ENCODE peak calls at places on chromosomes 6 and 20, in ten cellular contexts. D, Y, O, G, M, S, T, B, N and Q are unnamed samples.

GRCh38 chr20:4985658-4986057 is 15.7 kb downstream of the SLC23A2 start:
- DNase-seq in Y (no peak), M (no peak), B (no peak), D (no peak), T (no peak), S (peak; percentile 70), O (no peak), G (no peak), N (no peak), Q (no peak)

GRCh38 chr6:157550114-157550989 is 169.4 kb downstream of the ZDHHC14 start:
- DNase-seq in S (peak; percentile 58), G (no peak), Y (no peak), D (no peak), B (no peak), N (no peak), O (no peak), M (no peak), T (no peak), Q (no peak)

GRCh38 chr6:157471077-157471686 is 90.2 kb downstream of the ZDHHC14 start:
- DNase-seq in G (no peak), O (no peak), S (no peak), T (no peak), B (no peak), M (no peak), D (no peak), N (no peak), Y (no peak), Q (no peak)

GRCh38 chr6:75633045-75633444 is 31.4 kb downstream of the SENP6 start:
- DNase-seq in B (no peak), M (peak; percentile 30), O (no peak), Y (no peak), D (peak; percentile 40), S (no peak), T (no peak), G (no peak), N (no peak), Q (no peak)

GRCh38 chr20:44247676-44248419 is 740 bp downstream of the GDAP1L1 start:
- DNase-seq in B (no peak), G (no peak), T (no peak), S (peak; percentile 5), M (peak; percentile 32), D (peak; percentile 43), N (peak; percentile 25), Y (peak; percentile 7), O (no peak), Q (no peak)

GRCh38 chr6:57312004-57312345 is 5.5 kb upstream of the PRIM2 start:
- DNase-seq in Y (no peak), G (no peak), T (no peak), O (no peak), S (no peak), N (no peak), D (no peak), B (no peak), M (no peak), Q (no peak)

GRCh38 chr6:144214029-144214428 is 63.7 kb downstream of the STX11 start:
- DNase-seq in T (no peak), D (no peak), Y (no peak), N (no peak), G (no peak), O (no peak), B (no peak), S (no peak), M (no peak), Q (no peak)

GRCh38 chr6:53699462-53699861 is 33.9 kb upstream of the KLHL31 start:
- DNase-seq in B (no peak), Y (no peak), N (no peak), G (no peak), T (no peak), S (no peak), M (no peak), O (no peak), D (no peak), Q (no peak)

GRCh38 chr6:11144393-11144829 is 32.9 kb upstream of the ERVFRD-1 start:
- DNase-seq in M (peak; percentile 85), S (peak; percentile 70), O (peak; percentile 86), N (peak; percentile 82), B (no peak), Y (peak; percentile 68), D (peak; percentile 80), T (peak; percentile 73), G (no peak), Q (peak; percentile 21)

GRCh38 chr6:180295-180694 is 112.0 kb upstream of the DUSP22 start:
- DNase-seq in G (no peak), M (no peak), N (no peak), D (no peak), B (no peak), O (no peak), S (no peak), T (no peak), Y (no peak), Q (no peak)

GRCh38 chr6:169450097-169450496 is 196.5 kb upstream of the THBS2 start:
- DNase-seq in B (no peak), M (peak; percentile 31), D (no peak), N (no peak), S (no peak), O (no peak), G (no peak), Y (peak; percentile 21), T (no peak), Q (no peak)

GRCh38 chr6:169452117-169452868 is 198.6 kb upstream of the THBS2 start:
- DNase-seq in O (no peak), D (peak; percentile 92), G (peak; percentile 60), S (peak; percentile 94), M (peak; percentile 98), B (peak; percentile 91), T (peak; percentile 85), Y (peak; percentile 95), N (peak; percentile 76), Q (peak; percentile 80)

GRCh38 chr6:169452869-169453186 is 199.2 kb upstream of the THBS2 start:
- DNase-seq in O (no peak), G (no peak), S (peak; percentile 45), B (no peak), M (no peak), D (no peak), T (no peak), N (no peak), Y (no peak), Q (no peak)

GRCh38 chr6:169453221-169453620 is 199.6 kb upstream of the THBS2 start:
- DNase-seq in T (no peak), N (no peak), D (no peak), S (peak; percentile 48), Y (no peak), B (peak; percentile 15), O (no peak), M (no peak), G (no peak), Q (no peak)

DNA sequence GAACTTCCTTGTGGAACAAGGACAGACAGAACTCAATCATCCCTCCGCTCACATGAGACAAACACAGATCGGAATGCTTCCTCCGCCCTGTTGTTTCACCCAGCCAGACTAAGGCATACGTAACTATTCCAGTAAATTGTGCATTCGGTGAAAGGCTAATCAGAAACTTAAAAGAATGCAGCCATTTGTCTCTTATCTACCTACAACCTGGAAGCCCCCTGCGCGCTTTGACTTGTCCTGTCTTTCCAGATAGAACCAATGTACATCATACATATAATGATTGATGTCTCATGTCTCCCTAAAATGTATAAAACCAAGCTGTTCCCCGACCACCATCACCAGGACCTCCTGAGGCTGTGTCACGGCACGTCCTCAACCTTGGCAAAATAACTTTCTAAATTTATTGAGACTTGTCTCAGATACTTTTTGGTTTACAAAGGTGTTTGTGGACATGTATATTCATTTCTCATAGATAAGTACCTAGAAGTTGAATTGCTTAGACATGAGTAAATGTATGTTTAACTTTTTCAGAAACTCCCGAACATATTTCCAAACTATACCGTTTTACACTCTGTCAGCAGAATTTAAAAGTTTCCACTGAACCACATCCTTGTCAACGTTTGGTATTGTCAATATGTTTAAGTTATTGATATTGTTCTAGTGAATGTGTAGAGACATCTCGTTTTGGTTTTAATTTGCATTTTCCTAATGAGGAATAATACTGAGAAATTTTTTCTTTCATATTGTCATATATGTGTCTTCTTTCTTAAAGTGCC is 197.6 kb upstream of the THBS2 start:
- DNase-seq in M (peak; percentile 49), B (no peak), D (peak; percentile 5), S (no peak), T (no peak), Y (peak; percentile 24), O (no peak), G (no peak), N (no peak), Q (no peak)
- H3K4me3 ChIP-seq in M (no peak overlapping the region), B (no peak overlapping the region), D (no peak overlapping the region), S (no peak overlapping the region), T (peak overlapping the region; percentile 44), Y (no peak overlapping the region), O (no peak overlapping the region), G (no peak overlapping the region), N (peak overlapping the region; percentile 19), Q (no peak overlapping the region)

GRCh38 chr6:88493717-88494116 is 327.6 kb upstream of the CNR1 start:
- DNase-seq in B (no peak), N (no peak), S (no peak), D (no peak), O (no peak), Y (no peak), G (no peak), M (no peak), T (no peak), Q (no peak)
- TF ChIP-seq CTCF in B (no peak), N (no peak), S (no peak), D (no peak), O (no peak), Y (no peak), G (no peak), M (no peak), T (no peak), Q (no peak)

DNA sequence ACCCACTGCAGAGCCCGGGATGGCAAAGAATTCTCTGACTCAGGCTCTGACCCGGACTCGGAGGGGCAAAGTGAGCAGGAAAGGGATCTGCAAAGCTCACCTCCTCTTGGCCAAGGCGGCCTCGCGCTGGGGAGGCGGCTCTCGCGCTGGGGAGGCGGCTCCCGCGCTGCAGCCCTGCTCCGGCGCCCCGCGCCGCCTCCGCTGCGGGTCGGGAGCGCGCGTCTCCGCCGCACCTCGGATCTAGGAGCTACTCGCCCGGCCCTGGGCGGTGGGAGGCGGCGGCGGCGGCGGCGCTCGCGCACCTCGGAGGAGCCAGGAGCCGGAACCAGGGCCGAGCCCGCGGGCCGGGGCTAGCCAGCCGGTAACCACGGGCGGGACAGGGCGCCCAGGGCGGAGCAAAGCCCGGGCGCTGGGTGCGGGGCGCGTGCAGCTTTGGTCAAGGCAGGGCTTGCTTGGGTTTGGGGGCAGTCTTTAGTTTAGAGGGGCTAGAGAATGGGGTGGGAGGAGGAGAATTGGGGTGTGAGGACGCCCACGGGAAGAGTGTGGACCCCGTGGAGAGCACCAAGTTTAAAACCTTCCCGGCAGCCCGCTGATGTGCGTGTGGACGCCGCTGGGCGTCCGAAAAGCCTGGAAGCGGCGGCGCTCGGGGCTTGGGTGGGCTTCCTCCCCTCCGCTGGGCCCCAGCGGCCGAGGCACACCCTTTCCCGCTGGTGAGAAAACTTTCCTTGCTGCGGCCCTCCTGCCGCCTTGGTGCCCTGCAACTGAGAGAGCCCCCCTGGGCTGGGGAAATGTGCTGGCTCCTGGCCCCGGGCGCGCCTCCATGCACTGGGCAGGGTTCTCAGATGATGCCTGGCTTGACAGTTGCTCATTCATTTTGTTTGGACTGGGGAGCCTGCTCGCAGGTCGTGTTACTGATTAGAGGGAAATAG is at the start of gene MRAP2:
- DNase-seq in M (peak; percentile 17), Y (peak; percentile 3), N (no peak), B (no peak), D (peak; percentile 15), O (no peak), T (no peak), S (peak; percentile 4), G (no peak), Q (no peak)
- H3K4me3 ChIP-seq in M (peak within 1 kb of the TSS; percentile 57), Y (peak within 1 kb of the TSS; percentile 59), N (peak within 1 kb of the TSS; percentile 46), B (peak within 1 kb of the TSS; percentile 47), D (peak within 1 kb of the TSS; percentile 51), O (peak within 1 kb of the TSS; percentile 66), T (peak within 1 kb of the TSS; percentile 68), S (peak within 1 kb of the TSS; percentile 57), G (peak within 1 kb of the TSS; percentile 55), Q (peak within 1 kb of the TSS; percentile 65)

GRCh38 chr20:21118782-21119181 is 7.1 kb upstream of the KIZ start:
- DNase-seq in N (no peak), Y (no peak), B (no peak), M (no peak), O (no peak), T (no peak), G (no peak), D (no peak), S (no peak), Q (no peak)
- TF ChIP-seq CTCF in N (no peak), Y (no peak), B (no peak), M (no peak), O (no peak), T (no peak), G (no peak), D (no peak), S (no peak), Q (no peak)